ENCODE peak calls at places on chromosomes 5 and 9, in five cellular contexts. K, B, G, P and X are unnamed samples.

GRCh38 chr9:97478301-97478981 is 23.0 kb upstream of the TMOD1 start:
- DNase-seq in K (no peak), B (peak; percentile 38), G (no peak), P (no peak), X (no peak)

GRCh38 chr5:151664694-151665583 is 21.8 kb downstream of the SPARC start:
- DNase-seq in K (peak; percentile 64), B (no peak), G (peak; percentile 54), P (no peak), X (no peak)

GRCh38 chr9:37958154-37958553 is 54.2 kb upstream of the SLC25A51 start:
- DNase-seq in K (no peak), B (no peak), G (no peak), P (no peak), X (no peak)

GRCh38 chr9:110180386-110180712 is 27.6 kb downstream of the C9orf152 start:
- DNase-seq in K (no peak), B (no peak), G (no peak), P (no peak), X (no peak)

GRCh38 chr5:51988561-51988960 is 605.3 kb downstream of the ISL1 start:
- DNase-seq in K (no peak), B (no peak), G (no peak), P (no peak), X (no peak)

GRCh38 chr5:23994581-23995370 is 487.4 kb downstream of the PRDM9 start:
- DNase-seq in K (no peak), B (peak; percentile 2), G (no peak), P (no peak), X (no peak)

GRCh38 chr5:136062563-136063274 is 33.9 kb downstream of the TGFBI start:
- DNase-seq in K (peak; percentile 18), B (peak; percentile 69), G (no peak), P (no peak), X (no peak)

GRCh38 chr5:96066386-96066719 is 104.7 kb upstream of the ELL2 start:
- DNase-seq in K (no peak), B (no peak), G (no peak), P (no peak), X (no peak)

GRCh38 chr5:137344723-137345322 is 154.3 kb downstream of the SPOCK1 start:
- DNase-seq in K (no peak), B (peak; percentile 26), G (peak; percentile 53), P (peak; percentile 28), X (no peak)

GRCh38 chr9:121743441-121744001 is 92.1 kb downstream of the DAB2IP start:
- DNase-seq in K (peak; percentile 89), B (peak; percentile 85), G (peak; percentile 91), P (peak; percentile 89), X (peak; percentile 83)
- TF ChIP-seq CTCF in K (no peak), B (peak; percentile 17), G (peak; percentile 48), P (peak; percentile 30), X (peak; percentile 17)

DNA sequence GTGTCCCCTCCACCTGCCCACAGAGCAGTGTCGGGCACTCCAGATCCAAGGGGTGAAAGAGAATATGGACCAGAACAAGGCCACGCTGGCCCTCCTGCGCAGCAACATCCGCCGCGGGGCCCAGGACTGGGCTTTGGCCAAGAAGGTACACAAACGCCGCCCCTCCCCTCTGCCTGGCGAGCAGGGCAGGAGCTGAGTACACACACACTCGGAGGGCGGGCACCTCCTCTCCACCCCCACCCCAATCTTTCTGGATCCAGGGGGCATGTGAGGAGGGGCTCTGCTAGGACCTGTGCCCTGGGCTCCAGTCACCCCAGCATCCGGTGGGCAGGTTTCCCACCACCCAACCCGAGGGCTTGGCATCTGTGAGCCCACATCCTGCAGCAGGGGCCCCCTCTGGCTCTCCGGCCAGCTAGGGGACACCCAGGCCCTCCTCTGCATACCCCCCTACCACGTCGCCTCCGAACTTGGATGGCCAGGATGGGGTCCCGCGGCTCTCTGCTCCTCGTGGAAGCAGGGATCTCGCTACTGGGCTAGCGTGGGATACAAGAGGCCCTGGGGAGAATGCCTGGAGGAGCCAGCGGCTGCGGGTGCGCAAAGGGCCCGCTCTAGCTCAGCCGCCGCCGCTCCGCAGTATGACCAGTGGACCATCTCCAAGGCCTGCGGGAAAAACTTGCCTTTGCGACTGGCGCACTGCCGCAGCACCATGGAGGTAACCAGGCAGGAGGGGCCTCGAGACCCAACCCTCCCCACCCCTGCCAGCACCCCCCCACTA is 3.1 kb downstream of the CCDC183 start:
- DNase-seq in K (no peak), B (peak; percentile 80), G (no peak), P (no peak), X (peak; percentile 88)
- H3K4me3 ChIP-seq in K (peak overlapping the region; percentile 16), B (peak overlapping the region; percentile 57), G (no peak overlapping the region), P (no peak overlapping the region), X (peak overlapping the region; percentile 14)

GRCh38 chr5:109396965-109397364 is 12.8 kb downstream of the PJA2 start:
- DNase-seq in K (no peak), B (no peak), G (no peak), P (no peak), X (no peak)
- H3K9me3 ChIP-seq in K (no peaks in the 10 kb centered on the region), B (no peaks in the 10 kb centered on the region), G (no peaks in the 10 kb centered on the region), P (no peaks in the 10 kb centered on the region), X (no peaks in the 10 kb centered on the region)

DNA sequence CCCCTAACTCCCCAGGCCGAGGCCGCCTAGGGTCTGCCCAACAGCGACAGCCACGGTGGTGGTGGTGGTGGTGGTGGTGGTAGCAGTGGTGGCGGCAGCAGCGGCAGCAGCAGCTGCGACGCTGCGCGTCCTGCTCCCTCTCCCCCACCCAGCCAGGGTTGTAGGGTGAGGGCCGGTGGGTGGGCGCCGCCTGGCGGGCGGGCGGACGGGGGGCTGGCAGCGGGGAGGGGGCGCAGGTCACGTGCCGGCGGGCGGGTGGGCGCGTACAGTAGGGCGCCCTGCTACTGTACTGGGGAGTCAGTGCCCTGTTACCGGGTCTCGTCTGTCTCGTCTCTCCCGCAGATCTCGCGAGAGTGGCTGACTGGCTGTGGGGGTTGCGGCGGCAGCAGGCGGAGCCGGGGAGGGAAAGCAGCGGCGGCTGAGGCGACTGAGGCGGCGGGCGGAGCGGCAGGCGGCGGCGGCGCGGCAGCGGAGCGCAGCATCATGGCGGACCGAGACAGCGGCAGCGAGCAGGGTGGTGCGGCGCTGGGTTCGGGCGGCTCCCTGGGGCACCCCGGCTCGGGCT is at the start of gene PURA:
- DNase-seq in K (peak; percentile 96), B (peak; percentile 92), G (peak; percentile 96), P (peak; percentile 97), X (peak; percentile 97)
- TF ChIP-seq CTCF in K (peak; percentile 26), B (peak; percentile 73), G (no peak), P (no peak), X (no peak)